ENCODE peak calls at places on chromosomes 5 and 9, in four cellular contexts. W, D, J and Q are unnamed samples.

GRCh38 chr9:95148121-95148520 is 169.4 kb downstream of the FANCC start:
- DNase-seq in W (no peak), D (no peak), J (no peak), Q (no peak)

GRCh38 chr9:105264380-105264779 is 19.9 kb downstream of the SLC44A1 start:
- DNase-seq in W (peak), D (no peak), J (no peak), Q (no peak)

GRCh38 chr9:113687680-113688371 is 188.3 kb upstream of the ZNF618 start:
- DNase-seq in W (peak), D (no peak), J (no peak), Q (no peak)

GRCh38 chr9:79686381-79687130 is 114.8 kb downstream of the TLE4 start:
- DNase-seq in W (no peak), D (no peak), J (peak), Q (no peak)

GRCh38 chr5:32710335-32710858 is 724 bp upstream of the NPR3 start:
- DNase-seq in W (no peak), D (no peak), J (no peak), Q (no peak)

GRCh38 chr5:74173260-74173659 is 467.3 kb downstream of the ENC1 start:
- DNase-seq in W (no peak), D (no peak), J (no peak), Q (no peak)

GRCh38 chr5:14581333-14581890 is at the start of gene OTULINL:
- DNase-seq in W (peak), D (peak), J (peak), Q (peak)

GRCh38 chr5:134003064-134003956 is 1.5 kb downstream of the VDAC1 start:
- DNase-seq in W (no peak), D (no peak), J (no peak), Q (no peak)

GRCh38 chr9:129989740-129990139 is 53.2 kb downstream of the FNBP1 start:
- DNase-seq in W (no peak), D (no peak), J (no peak), Q (no peak)

GRCh38 chr5:179367491-179367890 is 22.2 kb upstream of the ADAMTS2 start:
- DNase-seq in W (no peak), D (no peak), J (no peak), Q (no peak)

GRCh38 chr9:91151014-91151740 is 210.5 kb downstream of the AUH start:
- DNase-seq in W (peak), D (no peak), J (no peak), Q (no peak)

GRCh38 chr9:124145903-124146575 is 111.7 kb upstream of the NEK6 start:
- DNase-seq in W (peak), D (no peak), J (no peak), Q (no peak)

GRCh38 chr5:180820788-180821321 is 18.2 kb upstream of the MGAT1 start:
- DNase-seq in W (no peak), D (no peak), J (no peak), Q (no peak)

GRCh38 chr9:5384436-5384835 is 44.8 kb upstream of the RLN1 start:
- DNase-seq in W (no peak), D (no peak), J (no peak), Q (no peak)

GRCh38 chr5:31934156-31934555 is 240.0 kb downstream of the GOLPH3 start:
- DNase-seq in W (no peak), D (no peak), J (no peak), Q (no peak)

GRCh38 chr9:89929721-89930480 is 325.1 kb downstream of the GADD45G start:
- DNase-seq in W (no peak), D (no peak), J (no peak), Q (no peak)

GRCh38 chr9:38687389-38687842 is 32.5 kb downstream of the FAM240B start:
- DNase-seq in W (peak), D (no peak), J (no peak), Q (no peak)

GRCh38 chr5:124841829-124842712 is 95.6 kb upstream of the ZNF608 start:
- DNase-seq in W (no peak), D (no peak), J (no peak), Q (no peak)

GRCh38 chr5:179327026-179327735 is 18.1 kb downstream of the ADAMTS2 start:
- DNase-seq in W (no peak), D (no peak), J (no peak), Q (no peak)

GRCh38 chr5:123876265-123876790 is 364.4 kb downstream of the CSNK1G3 start:
- DNase-seq in W (no peak), D (no peak), J (no peak), Q (no peak)

GRCh38 chr9:97419315-97419867 is 7.5 kb downstream of the TDRD7 start:
- DNase-seq in W (peak), D (no peak), J (no peak), Q (no peak)